ENCODE peak calls at places on chromosomes 6 and 20, in six cellular contexts. C, F, W, Z, O and S are unnamed samples.

GRCh38 chr20:62311832-62312661 is 9.2 kb downstream of the ADRM1 start:
- DNase-seq in W (no peak), C (no peak), F (no peak), O (no peak), Z (no peak), S (no peak)

GRCh38 chr6:1094306-1094705 is 217.6 kb upstream of the FOXQ1 start:
- DNase-seq in O (no peak), F (no peak), Z (no peak), C (no peak), W (peak; percentile 79), S (peak; percentile 86)

GRCh38 chr20:57214948-57215347 is 51.5 kb downstream of the BMP7 start:
- DNase-seq in W (no peak), Z (no peak), O (no peak), C (no peak), F (no peak), S (no peak)

GRCh38 chr20:61951695-61952533 is 113.8 kb downstream of the TAF4 start:
- DNase-seq in O (peak; percentile 15), F (peak; percentile 84), C (peak; percentile 85), W (peak; percentile 28), Z (peak; percentile 57), S (peak; percentile 30)

GRCh38 chr6:12548526-12548925 is 168.0 kb upstream of the PHACTR1 start:
- DNase-seq in C (no peak), F (no peak), Z (no peak), W (peak; percentile 59), O (peak; percentile 95), S (peak; percentile 95)

GRCh38 chr6:73041051-73041450 is 184.2 kb downstream of the KHDC1L start:
- DNase-seq in W (no peak), Z (no peak), F (no peak), O (no peak), C (no peak), S (no peak)

GRCh38 chr20:43911066-43911465 is 3.6 kb upstream of the TOX2 start:
- DNase-seq in F (no peak), C (peak; percentile 13), O (peak; percentile 74), Z (no peak), W (peak; percentile 82), S (peak; percentile 80)

GRCh38 chr6:157595768-157596167 is 214.8 kb downstream of the ZDHHC14 start:
- DNase-seq in Z (peak; percentile 11), C (no peak), F (no peak), O (no peak), W (no peak), S (no peak)

GRCh38 chr6:167565884-167566491 is 241.1 kb downstream of the TTLL2 start:
- DNase-seq in W (no peak), Z (no peak), O (no peak), C (no peak), F (no peak), S (no peak)

GRCh38 chr6:152993431-152993830 is 9.1 kb downstream of the MTRF1L start:
- DNase-seq in C (peak; percentile 54), W (no peak), O (no peak), F (no peak), Z (no peak), S (no peak)

GRCh38 chr6:40583694-40584093 is 3.5 kb downstream of the LRFN2 start:
- DNase-seq in Z (no peak), W (no peak), O (no peak), F (no peak), C (no peak), S (no peak)

GRCh38 chr6:88142299-88142668 is 23.9 kb downstream of the CNR1 start:
- DNase-seq in Z (no peak), C (no peak), F (no peak), O (no peak), W (no peak), S (no peak)

GRCh38 chr6:149831380-149831820 is 32.8 kb downstream of the LRP11 start:
- DNase-seq in C (no peak), W (no peak), Z (no peak), O (no peak), F (no peak), S (no peak)

GRCh38 chr6:152980656-152981055 is 2.2 kb downstream of the FBXO5 start:
- DNase-seq in Z (peak; percentile 34), F (no peak), O (no peak), C (no peak), W (no peak), S (no peak)

GRCh38 chr6:89459501-89459900 is 26.5 kb downstream of the ANKRD6 start:
- DNase-seq in Z (no peak), F (no peak), C (no peak), O (no peak), W (no peak), S (no peak)

GRCh38 chr6:89452269-89452668 is 19.3 kb downstream of the ANKRD6 start:
- DNase-seq in F (no peak), W (no peak), C (no peak), Z (no peak), O (no peak), S (no peak)

GRCh38 chr6:89458720-89459119 is 25.8 kb downstream of the ANKRD6 start:
- DNase-seq in W (no peak), F (no peak), O (no peak), Z (peak; percentile 52), C (peak; percentile 30), S (no peak)

GRCh38 chr6:89449182-89449581 is 16.2 kb downstream of the ANKRD6 start:
- DNase-seq in C (no peak), W (no peak), O (no peak), F (no peak), Z (no peak), S (no peak)

DNA sequence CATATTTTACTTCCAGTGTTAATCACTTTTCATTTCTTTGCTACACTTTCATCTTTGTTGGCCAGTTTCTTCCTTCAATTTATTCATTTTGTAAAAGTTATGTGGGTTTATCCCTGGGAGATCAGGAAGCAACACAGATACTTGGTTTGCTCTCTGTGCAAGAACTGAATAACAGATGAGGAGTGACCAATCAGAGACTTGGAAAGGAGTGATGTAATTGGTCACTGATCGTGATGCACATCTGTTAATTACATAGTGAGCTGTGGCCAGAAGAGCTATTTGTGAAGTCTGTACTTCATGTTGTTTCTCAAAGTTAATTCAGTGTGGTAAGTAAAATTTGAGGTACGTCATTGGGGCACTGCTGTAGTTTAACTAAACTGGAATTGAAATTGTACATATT is 21.3 kb downstream of the ANKRD6 start:
- DNase-seq in F (no peak), O (no peak), W (no peak), Z (peak; percentile 49), C (no peak), S (no peak)
- H2AFZ ChIP-seq in F (no peak overlapping the region), O (no peak overlapping the region), W (no peak overlapping the region), Z (no peak overlapping the region), C (no peak overlapping the region), S (no peak overlapping the region)

DNA sequence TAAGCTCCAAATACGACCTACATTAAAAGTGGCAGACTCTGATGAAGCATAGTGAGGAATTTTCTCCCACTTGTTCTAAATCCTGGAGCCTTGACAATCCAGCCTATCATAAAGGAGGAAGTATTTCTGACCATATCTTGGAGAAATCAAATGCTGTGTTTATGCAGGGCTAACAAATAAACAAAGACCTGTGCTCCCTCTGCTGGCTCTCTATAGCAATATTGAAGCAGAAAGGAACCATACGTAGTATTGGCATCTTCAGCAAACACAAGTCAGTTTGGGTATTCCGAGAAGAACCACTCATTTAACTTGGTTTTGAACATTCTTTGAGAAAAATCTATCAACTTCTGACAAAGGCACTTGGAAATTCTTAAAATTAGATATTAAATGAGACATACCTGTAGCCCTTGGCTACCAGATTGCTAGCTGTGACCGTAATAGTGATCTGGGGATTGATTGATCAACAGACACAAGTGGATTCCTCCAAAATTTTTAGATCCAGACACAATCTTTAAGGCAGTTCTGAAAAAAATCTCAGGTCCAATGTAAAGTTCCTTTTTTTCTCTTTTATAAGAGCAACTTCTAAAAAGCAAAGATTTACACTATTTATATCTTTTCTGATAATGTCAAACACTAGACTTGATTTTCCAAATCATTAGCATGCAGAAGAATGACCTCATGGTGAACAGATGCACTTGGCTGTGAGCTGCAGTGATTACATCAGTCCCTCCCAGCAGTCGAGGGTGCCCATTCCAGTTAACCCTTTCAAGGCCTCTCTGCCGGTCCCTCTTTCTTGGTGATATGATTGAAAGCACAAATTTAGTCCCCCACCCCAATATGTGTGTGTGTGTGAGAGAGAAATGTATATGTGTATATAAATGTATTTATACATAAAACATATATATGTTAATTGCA is 40.2 kb downstream of the INSM1 start:
- DNase-seq in Z (peak; percentile 43), O (peak; percentile 41), W (peak; percentile 35), F (no peak), C (peak; percentile 46), S (peak; percentile 49)
- H3K27ac ChIP-seq in Z (no peak overlapping the region), O (no peak overlapping the region), W (no peak overlapping the region), F (no peak overlapping the region), C (no peak overlapping the region), S (no peak overlapping the region)

DNA sequence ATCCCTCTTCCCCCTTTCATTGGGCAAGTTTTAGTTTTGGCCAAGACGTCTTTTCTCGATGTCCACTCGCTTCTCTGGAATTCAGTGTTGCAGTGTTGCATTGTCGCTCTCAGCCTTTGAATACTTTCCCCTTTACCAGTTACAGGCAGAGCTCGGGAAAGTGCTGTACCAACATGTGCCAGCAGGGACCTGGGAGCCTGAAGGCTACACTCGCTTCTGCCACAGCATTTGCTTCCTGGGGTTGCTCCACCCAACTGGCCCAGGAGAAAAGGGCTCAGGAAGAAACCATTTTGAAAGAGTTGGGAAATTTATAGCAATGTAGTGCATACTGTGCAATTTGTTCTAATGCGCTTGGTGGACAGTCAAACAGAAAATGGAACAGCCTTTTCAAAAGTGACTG is 78.6 kb downstream of the LINC00237 start:
- DNase-seq in O (no peak), Z (peak; percentile 46), C (peak; percentile 87), W (no peak), F (peak; percentile 83), S (no peak)
- H2AFZ ChIP-seq in O (no peak overlapping the region), Z (no peak overlapping the region), C (no peak overlapping the region), W (no peak overlapping the region), F (no peak overlapping the region), S (no peak overlapping the region)

DNA sequence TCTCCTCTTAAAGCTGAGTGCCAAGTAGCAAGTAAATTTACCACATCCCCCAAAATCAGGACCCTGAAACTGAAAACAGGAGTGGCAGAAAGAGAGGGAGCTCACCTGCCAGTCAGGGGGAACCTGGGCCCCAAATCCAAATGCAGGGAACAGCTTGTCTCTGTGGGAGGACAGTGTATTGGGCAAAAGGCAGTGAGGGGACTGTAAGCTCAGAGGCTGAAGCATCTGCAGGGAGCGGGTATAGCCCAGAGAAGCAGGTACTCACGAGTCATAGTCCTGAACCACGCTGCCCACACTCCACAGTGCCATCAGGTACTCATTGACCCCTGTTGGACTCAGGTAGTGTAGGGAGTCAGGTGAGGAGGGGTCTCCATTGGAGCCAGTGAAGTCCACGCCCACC is 15.0 kb downstream of the SPAG4 start:
- DNase-seq in C (no peak), W (no peak), O (no peak), Z (no peak), F (peak; percentile 14), S (no peak)
- H3K27ac ChIP-seq in C (no peak overlapping the region), W (no peak overlapping the region), O (no peak overlapping the region), Z (no peak overlapping the region), F (no peak overlapping the region), S (no peak overlapping the region)

GRCh38 chr6:45116714-45117410 is 211.3 kb upstream of the RUNX2 start:
- DNase-seq in O (peak; percentile 87), C (no peak), F (no peak), W (peak; percentile 78), Z (no peak), S (peak; percentile 89)
- H2AFZ ChIP-seq in O (no peak overlapping the region), C (no peak overlapping the region), F (no peak overlapping the region), W (no peak overlapping the region), Z (no peak overlapping the region), S (no peak overlapping the region)